ENCODE peak calls at places on chromosomes 13 and 19, in four cellular contexts. One of them, this sample, is unnamed.

GRCh38 chr13:50969691-50970090 is 60.1 kb downstream of the RNASEH2B start:
- DNase-seq in hippocampal formation: no peak
- DNase-seq in activated CD4-positive, alpha-beta T cell treated with anti-CD3 and anti-CD28 coated beads for 24 hours: no peak
- DNase-seq in stimulated activated CD8-positive, alpha-beta memory T cell treated with anti-CD3 and anti-CD28 coated beads, Interleukin-4, amount 100 ng/mL, for 24 hours: no peak
- DNase-seq in this sample: no peak

GRCh38 chr19:39497850-39498261 is 891 bp upstream of the DLL3 start:
- DNase-seq in hippocampal formation: peak
- DNase-seq in activated CD4-positive, alpha-beta T cell treated with anti-CD3 and anti-CD28 coated beads for 24 hours: no peak
- DNase-seq in stimulated activated CD8-positive, alpha-beta memory T cell treated with anti-CD3 and anti-CD28 coated beads, Interleukin-4, amount 100 ng/mL, for 24 hours: no peak
- DNase-seq in this sample: no peak

GRCh38 chr13:74710006-74710405 is 575.8 kb upstream of the KLF12 start:
- DNase-seq in activated CD4-positive, alpha-beta T cell treated with anti-CD3 and anti-CD28 coated beads for 24 hours: no peak
- DNase-seq in stimulated activated CD8-positive, alpha-beta memory T cell treated with anti-CD3 and anti-CD28 coated beads, Interleukin-4, amount 100 ng/mL, for 24 hours: no peak
- DNase-seq in hippocampal formation: no peak
- DNase-seq in this sample: no peak

GRCh38 chr13:82976499-82976898 is 905.8 kb downstream of the SLITRK1 start:
- DNase-seq in activated CD4-positive, alpha-beta T cell treated with anti-CD3 and anti-CD28 coated beads for 24 hours: no peak
- DNase-seq in stimulated activated CD8-positive, alpha-beta memory T cell treated with anti-CD3 and anti-CD28 coated beads, Interleukin-4, amount 100 ng/mL, for 24 hours: no peak
- DNase-seq in hippocampal formation: no peak
- DNase-seq in this sample: no peak

GRCh38 chr13:111599791-111600190 is 279.3 kb downstream of the TEX29 start:
- DNase-seq in hippocampal formation: no peak
- DNase-seq in activated CD4-positive, alpha-beta T cell treated with anti-CD3 and anti-CD28 coated beads for 24 hours: no peak
- DNase-seq in stimulated activated CD8-positive, alpha-beta memory T cell treated with anti-CD3 and anti-CD28 coated beads, Interleukin-4, amount 100 ng/mL, for 24 hours: no peak
- DNase-seq in this sample: no peak

GRCh38 chr13:41311607-41312500 is 787 bp downstream of the NAA16 start:
- DNase-seq in stimulated activated CD8-positive, alpha-beta memory T cell treated with anti-CD3 and anti-CD28 coated beads, Interleukin-4, amount 100 ng/mL, for 24 hours: peak
- DNase-seq in activated CD4-positive, alpha-beta T cell treated with anti-CD3 and anti-CD28 coated beads for 24 hours: peak
- DNase-seq in hippocampal formation: peak
- DNase-seq in this sample: no peak

GRCh38 chr13:79625517-79625916 is 144.6 kb downstream of the NDFIP2 start:
- DNase-seq in activated CD4-positive, alpha-beta T cell treated with anti-CD3 and anti-CD28 coated beads for 24 hours: no peak
- DNase-seq in stimulated activated CD8-positive, alpha-beta memory T cell treated with anti-CD3 and anti-CD28 coated beads, Interleukin-4, amount 100 ng/mL, for 24 hours: no peak
- DNase-seq in hippocampal formation: no peak
- DNase-seq in this sample: no peak

GRCh38 chr13:26965976-26966375 is 205.4 kb upstream of the GPR12 start:
- DNase-seq in activated CD4-positive, alpha-beta T cell treated with anti-CD3 and anti-CD28 coated beads for 24 hours: no peak
- DNase-seq in stimulated activated CD8-positive, alpha-beta memory T cell treated with anti-CD3 and anti-CD28 coated beads, Interleukin-4, amount 100 ng/mL, for 24 hours: no peak
- DNase-seq in hippocampal formation: no peak
- DNase-seq in this sample: no peak

GRCh38 chr13:109918179-109918651 is 131.8 kb upstream of the IRS2 start:
- DNase-seq in hippocampal formation: no peak
- DNase-seq in activated CD4-positive, alpha-beta T cell treated with anti-CD3 and anti-CD28 coated beads for 24 hours: no peak
- DNase-seq in stimulated activated CD8-positive, alpha-beta memory T cell treated with anti-CD3 and anti-CD28 coated beads, Interleukin-4, amount 100 ng/mL, for 24 hours: no peak
- DNase-seq in this sample: no peak

GRCh38 chr19:4991996-4992698 is 23.2 kb downstream of the KDM4B start:
- DNase-seq in activated CD4-positive, alpha-beta T cell treated with anti-CD3 and anti-CD28 coated beads for 24 hours: no peak
- DNase-seq in stimulated activated CD8-positive, alpha-beta memory T cell treated with anti-CD3 and anti-CD28 coated beads, Interleukin-4, amount 100 ng/mL, for 24 hours: no peak
- DNase-seq in hippocampal formation: no peak
- DNase-seq in this sample: no peak

GRCh38 chr13:87169337-87169736 is 501.8 kb upstream of the SLITRK5 start:
- DNase-seq in hippocampal formation: no peak
- DNase-seq in activated CD4-positive, alpha-beta T cell treated with anti-CD3 and anti-CD28 coated beads for 24 hours: no peak
- DNase-seq in stimulated activated CD8-positive, alpha-beta memory T cell treated with anti-CD3 and anti-CD28 coated beads, Interleukin-4, amount 100 ng/mL, for 24 hours: no peak
- DNase-seq in this sample: no peak

GRCh38 chr19:17311455-17312248 is 2.3 kb downstream of the DDA1 start:
- DNase-seq in hippocampal formation: no peak
- DNase-seq in activated CD4-positive, alpha-beta T cell treated with anti-CD3 and anti-CD28 coated beads for 24 hours: no peak
- DNase-seq in stimulated activated CD8-positive, alpha-beta memory T cell treated with anti-CD3 and anti-CD28 coated beads, Interleukin-4, amount 100 ng/mL, for 24 hours: no peak
- DNase-seq in this sample: peak

GRCh38 chr13:97130201-97130600 is 91.9 kb upstream of the MBNL2 start:
- DNase-seq in hippocampal formation: no peak
- DNase-seq in stimulated activated CD8-positive, alpha-beta memory T cell treated with anti-CD3 and anti-CD28 coated beads, Interleukin-4, amount 100 ng/mL, for 24 hours: no peak
- DNase-seq in activated CD4-positive, alpha-beta T cell treated with anti-CD3 and anti-CD28 coated beads for 24 hours: no peak
- DNase-seq in this sample: no peak

GRCh38 chr13:75639426-75639825 is 3.3 kb downstream of the LMO7 start:
- DNase-seq in stimulated activated CD8-positive, alpha-beta memory T cell treated with anti-CD3 and anti-CD28 coated beads, Interleukin-4, amount 100 ng/mL, for 24 hours: no peak
- DNase-seq in activated CD4-positive, alpha-beta T cell treated with anti-CD3 and anti-CD28 coated beads for 24 hours: no peak
- DNase-seq in hippocampal formation: no peak
- DNase-seq in this sample: no peak

This sample was measured in D721Med.